ENCODE peak calls at places on chromosome 18, in four cellular contexts. B is K562, W is Peyer's patch, U is stomach. I is an unnamed sample.

GRCh38 chr18:35050638-35051287 is 9.6 kb downstream of the MAPRE2 start:
- DNase-seq in B (peak; percentile 42), W (no peak), U (no peak), I (no peak)

GRCh38 chr18:23284629-23285028 is 149.3 kb downstream of the CABLES1 start:
- DNase-seq in B (no peak), W (no peak), U (no peak), I (no peak)

GRCh38 chr18:24885266-24885665 is 424.8 kb downstream of the HRH4 start:
- DNase-seq in B (no peak), W (no peak), U (no peak), I (no peak)

GRCh38 chr18:69786427-69786826 is 161.2 kb downstream of the CD226 start:
- DNase-seq in B (no peak), W (no peak), U (no peak), I (no peak)

GRCh38 chr18:50374753-50375391 is at the start of gene SKA1:
- DNase-seq in B (peak; percentile 93), W (peak; percentile 84), U (peak; percentile 93), I (peak; percentile 98)

GRCh38 chr18:36692331-36692730 is 136.5 kb downstream of the TPGS2 start:
- DNase-seq in B (no peak), W (no peak), U (no peak), I (no peak)

GRCh38 chr18:28690836-28691835 is 514.2 kb upstream of the CDH2 start:
- DNase-seq in B (no peak), W (no peak), U (no peak), I (no peak)

GRCh38 chr18:12726774-12727550 is 24.1 kb downstream of the PSMG2 start:
- DNase-seq in B (peak; percentile 76), W (peak; percentile 47), U (peak; percentile 40), I (no peak)

GRCh38 chr18:44894011-44894410 is 213.3 kb downstream of the SETBP1 start:
- DNase-seq in B (no peak), W (no peak), U (no peak), I (no peak)

GRCh38 chr18:48347756-48348326 is 61.3 kb downstream of the ZBTB7C start:
- DNase-seq in B (no peak), W (no peak), U (no peak), I (no peak)

GRCh38 chr18:32730068-32730467 is 42.8 kb downstream of the KLHL14 start:
- DNase-seq in B (no peak), W (no peak), U (no peak), I (no peak)

GRCh38 chr18:3402962-3403585 is 46.9 kb upstream of the TGIF1 start:
- DNase-seq in B (peak; percentile 40), W (peak; percentile 47), U (no peak), I (no peak)

GRCh38 chr18:61731693-61732376 is 161.0 kb downstream of the RNF152 start:
- DNase-seq in B (no peak), W (no peak), U (no peak), I (no peak)

GRCh38 chr18:49968649-49969309 is 155.4 kb upstream of the ACAA2 start:
- DNase-seq in B (no peak), W (no peak), U (no peak), I (no peak)

GRCh38 chr18:76824136-76824676 is 1.8 kb downstream of the ZNF236 start:
- DNase-seq in B (no peak), W (no peak), U (no peak), I (no peak)
- TF ChIP-seq POLR2A in B (no peak), W (no peak), U (no peak), I (no peak)

DNA sequence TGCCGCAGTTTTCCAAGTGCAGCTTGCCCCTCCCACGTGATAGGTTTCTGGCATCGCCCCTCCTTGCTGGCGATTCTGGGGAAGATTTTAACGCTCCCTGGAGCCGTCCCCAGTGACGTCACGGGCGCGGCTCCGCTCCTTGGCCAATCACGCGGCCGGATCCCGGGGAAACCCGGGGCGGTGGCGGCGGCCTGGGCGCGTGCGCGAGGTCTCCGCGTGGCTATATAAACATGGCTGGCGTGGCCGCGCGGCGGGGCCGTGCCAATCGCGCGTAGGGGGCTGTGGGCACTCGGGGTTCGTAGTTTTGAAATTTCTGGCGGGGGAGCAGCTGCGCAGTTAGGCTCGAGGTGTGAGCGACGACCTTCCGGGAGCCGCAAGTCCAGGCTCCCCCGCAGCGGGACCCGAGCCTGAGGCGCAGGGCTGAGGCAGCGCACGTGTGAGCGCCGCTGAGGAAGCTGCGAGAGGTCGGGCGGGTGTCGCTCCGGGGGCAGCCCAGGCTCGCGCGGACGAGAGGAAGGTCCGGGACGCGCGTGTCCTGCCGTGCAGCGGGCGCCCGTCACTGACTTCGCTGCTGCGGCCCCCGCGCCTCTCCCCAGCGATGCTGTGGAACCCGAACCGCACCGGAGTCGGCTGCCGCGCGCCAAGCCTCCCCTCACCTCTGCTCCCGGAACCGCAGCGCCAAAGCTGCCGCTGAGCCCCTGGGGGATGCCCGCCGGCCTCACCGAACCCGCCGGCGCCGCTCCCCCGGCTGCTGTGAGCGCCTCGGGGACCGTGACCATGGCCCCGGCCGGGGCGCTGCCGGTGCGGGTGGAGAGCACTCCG is at the start of gene TAF4B:
- DNase-seq in B (peak; percentile 98), W (peak; percentile 94), U (peak; percentile 94), I (peak; percentile 96)
- TF ChIP-seq POLR2A in B (peak; percentile 93), W (no peak), U (no peak), I (peak; percentile 74)

DNA sequence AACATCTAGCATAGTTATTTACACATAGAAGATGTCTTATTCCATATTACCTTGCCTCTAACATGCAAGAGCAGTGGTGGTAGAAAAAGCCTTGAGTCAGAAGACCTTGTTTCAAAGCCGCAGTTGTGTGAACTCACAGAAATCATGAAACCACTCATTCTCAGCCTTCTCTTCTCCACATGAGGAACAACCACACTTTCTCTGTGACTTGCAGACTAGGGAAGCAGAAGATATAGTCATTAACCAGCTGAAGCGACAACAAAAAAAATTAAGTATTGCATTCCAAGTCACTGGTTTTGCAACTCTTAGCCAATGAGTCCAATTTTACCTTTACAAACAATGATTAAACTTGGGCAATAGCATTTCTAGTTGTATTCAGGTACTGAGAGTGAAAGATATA is 19.0 kb downstream of the TWSG1 start:
- DNase-seq in B (no peak), W (no peak), U (no peak), I (no peak)
- TF ChIP-seq POLR2A in B (no peak), W (no peak), U (no peak), I (no peak)

DNA sequence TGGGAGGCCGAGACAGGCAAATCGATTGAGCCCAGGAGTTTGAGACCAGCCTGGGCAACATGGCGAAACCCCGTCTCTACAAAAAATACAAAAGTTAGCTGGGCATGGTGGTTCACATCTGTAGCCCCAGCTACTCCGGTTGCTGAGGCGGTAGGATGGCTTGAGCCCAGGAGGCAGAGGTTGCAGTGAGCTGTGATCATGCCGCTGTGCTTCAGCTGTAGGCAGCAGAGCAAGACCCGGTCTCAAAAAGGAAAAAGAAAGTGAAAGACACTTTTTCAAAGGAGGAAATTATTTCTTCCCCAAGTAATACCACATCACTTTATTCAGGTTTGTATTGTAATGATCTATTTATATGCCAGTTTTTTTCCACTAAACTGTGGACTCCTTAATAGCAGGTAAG is 35.7 kb upstream of the TAF4B start:
- DNase-seq in B (no peak), W (peak; percentile 66), U (no peak), I (peak; percentile 88)
- TF ChIP-seq POLR2A in B (no peak), W (no peak), U (no peak), I (no peak)